ENCODE peak calls at places on chromosome 2, in five cellular contexts. P is DMS 273 treated with DMSO at 0.1 percent for 48 hours, U is A172, I is COR-L47, B is ELR. F is an unnamed sample.

GRCh38 chr2:48725696-48726494 is 29.6 kb downstream of the LHCGR start:
- DNase-seq in P (no peak), U (no peak), I (no peak), B (no peak), F (no peak)

GRCh38 chr2:120421126-120421829 is 75.3 kb downstream of the INHBB start:
- DNase-seq in P (no peak), U (no peak), I (no peak), B (no peak), F (no peak)

GRCh38 chr2:235595420-235596010 is 101.7 kb downstream of the AGAP1 start:
- DNase-seq in P (peak), U (peak), I (peak), B (peak), F (peak)

GRCh38 chr2:69798909-69799526 is 30.4 kb upstream of the GMCL1 start:
- DNase-seq in P (no peak), U (peak), I (no peak), B (peak), F (no peak)

GRCh38 chr2:162919111-162919510 is 80.5 kb upstream of the KCNH7 start:
- DNase-seq in P (no peak), U (no peak), I (no peak), B (peak), F (no peak)

GRCh38 chr2:149877913-149878312 is 290.3 kb upstream of the MMADHC start:
- DNase-seq in P (no peak), U (peak), I (no peak), B (peak), F (no peak)

GRCh38 chr2:239880396-239880795 is 144.7 kb downstream of the NDUFA10 start:
- DNase-seq in P (no peak), U (no peak), I (no peak), B (no peak), F (no peak)

GRCh38 chr2:10305254-10305635 is 2.5 kb downstream of the HPCAL1 start:
- DNase-seq in P (no peak), U (no peak), I (no peak), B (peak), F (no peak)

GRCh38 chr2:25899404-25899925 is 21.2 kb upstream of the ASXL2 start:
- DNase-seq in P (no peak), U (no peak), I (no peak), B (no peak), F (no peak)

GRCh38 chr2:145599761-145600160 is 1079.8 kb upstream of the ZEB2 start:
- DNase-seq in P (no peak), U (no peak), I (no peak), B (peak), F (no peak)

F was measured in NCI-H1092.